ENCODE peak calls at places on chromosomes 7 and 10, in nine cellular contexts. C, P, V, D, O, U, N, H and B are unnamed samples.

GRCh38 chr7:108128514-108128913 is 1.6 kb downstream of the LAMB4 start:
- DNase-seq in C (no peak), P (no peak), V (no peak), D (no peak), O (no peak), U (no peak), N (no peak), H (no peak), B (no peak)

GRCh38 chr7:99468336-99468918 is 2.5 kb upstream of the ATP5MF start:
- DNase-seq in C (peak), P (no peak), V (no peak), D (no peak), O (no peak), U (no peak), N (no peak), H (no peak), B (no peak)

GRCh38 chr7:152103066-152103465 is 77.6 kb downstream of the GALNT11 start:
- DNase-seq in C (no peak), P (no peak), V (no peak), D (no peak), O (no peak), U (no peak), N (no peak), H (no peak), B (no peak)

GRCh38 chr10:607545-608196 is 81.8 kb downstream of the DIP2C start:
- DNase-seq in C (no peak), P (no peak), V (no peak), D (no peak), O (no peak), U (no peak), N (no peak), H (no peak), B (peak)

GRCh38 chr10:6207658-6208057 is 4.9 kb downstream of the PFKFB3 start:
- DNase-seq in C (no peak), P (no peak), V (no peak), D (no peak), O (no peak), U (no peak), N (no peak), H (no peak), B (no peak)

GRCh38 chr10:34098817-34099567 is 716.1 kb downstream of the PARD3 start:
- DNase-seq in C (no peak), P (no peak), V (no peak), D (no peak), O (no peak), U (no peak), N (no peak), H (peak), B (no peak)

GRCh38 chr7:108000875-108001758 is 1.8 kb downstream of the LAMB1 start:
- DNase-seq in C (peak), P (no peak), V (no peak), D (no peak), O (peak), U (no peak), N (peak), H (peak), B (peak)

GRCh38 chr10:93859049-93859655 is 34.6 kb upstream of the SLC35G1 start:
- DNase-seq in C (no peak), P (peak), V (peak), D (no peak), O (peak), U (no peak), N (peak), H (peak), B (no peak)

GRCh38 chr10:114541081-114541833 is 116.8 kb downstream of the ABLIM1 start:
- DNase-seq in C (no peak), P (no peak), V (peak), D (peak), O (no peak), U (peak), N (no peak), H (peak), B (no peak)

GRCh38 chr7:120273476-120273975 is 551 bp downstream of the KCND2 start:
- DNase-seq in C (peak), P (no peak), V (no peak), D (no peak), O (peak), U (no peak), N (peak), H (no peak), B (no peak)

GRCh38 chr10:10332786-10333185 is 684.9 kb upstream of the CELF2 start:
- DNase-seq in C (no peak), P (no peak), V (no peak), D (no peak), O (no peak), U (no peak), N (peak), H (no peak), B (no peak)

GRCh38 chr7:158829021-158829341 is 328 bp downstream of the ESYT2 start:
- DNase-seq in C (no peak), P (no peak), V (no peak), D (peak), O (peak), U (no peak), N (peak), H (peak), B (peak)

GRCh38 chr10:3740157-3740871 is 44.7 kb downstream of the KLF6 start:
- DNase-seq in C (no peak), P (peak), V (no peak), D (no peak), O (no peak), U (peak), N (no peak), H (peak), B (peak)
- H3K4me3 ChIP-seq in C (no peak), P (peak), V (no peak), D (no peak), O (no peak), U (no peak), N (no peak), H (no peak), B (no peak)

GRCh38 chr7:43584200-43584586 is 1.3 kb downstream of the STK17A start:
- DNase-seq in C (no peak), P (no peak), V (no peak), D (no peak), O (no peak), U (peak), N (peak), H (peak), B (no peak)

GRCh38 chr7:43585521-43585920 is 2.6 kb downstream of the STK17A start:
- DNase-seq in C (no peak), P (no peak), V (no peak), D (no peak), O (no peak), U (no peak), N (no peak), H (peak), B (no peak)

GRCh38 chr7:43589133-43589478 is 6.2 kb downstream of the STK17A start:
- DNase-seq in C (no peak), P (no peak), V (no peak), D (no peak), O (no peak), U (no peak), N (no peak), H (no peak), B (no peak)

GRCh38 chr7:43588477-43589132 is 5.7 kb downstream of the STK17A start:
- DNase-seq in C (no peak), P (no peak), V (no peak), D (no peak), O (no peak), U (no peak), N (no peak), H (no peak), B (no peak)

DNA sequence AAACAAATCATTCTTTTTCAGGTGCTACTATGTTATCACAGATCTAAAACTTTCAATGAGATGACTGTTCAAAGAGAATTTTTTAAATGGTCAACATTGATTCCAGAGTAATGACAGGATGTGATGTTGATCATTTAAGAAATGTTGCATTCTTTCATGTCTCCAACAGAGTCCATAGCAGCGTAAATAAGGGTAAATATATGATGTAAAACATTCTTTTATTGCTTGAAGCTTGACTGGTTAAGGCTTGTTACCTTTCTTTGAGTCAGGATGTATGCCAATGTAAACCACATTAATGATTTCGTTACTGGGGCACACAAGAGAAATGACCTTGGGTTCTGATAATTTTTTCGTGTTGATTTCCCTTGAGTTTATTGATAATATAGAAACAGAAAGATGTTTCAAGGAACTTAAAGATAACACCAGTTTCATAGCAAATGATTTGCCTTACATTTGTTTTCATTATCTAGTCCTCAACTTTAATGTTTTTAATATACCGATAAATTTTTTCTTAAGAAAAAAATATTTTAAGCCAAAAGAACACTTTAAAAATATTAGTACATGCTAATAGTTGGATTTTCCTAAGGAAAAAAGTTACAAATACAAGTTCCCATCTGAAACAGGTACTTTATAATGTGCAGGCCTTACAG is 3.5 kb downstream of the STK17A start:
- DNase-seq in C (no peak), P (no peak), V (peak), D (no peak), O (no peak), U (no peak), N (no peak), H (peak), B (no peak)
- H3K4me3 ChIP-seq in C (no peak), P (no peak), V (no peak), D (peak), O (no peak), U (no peak), N (no peak), H (no peak), B (no peak)

DNA sequence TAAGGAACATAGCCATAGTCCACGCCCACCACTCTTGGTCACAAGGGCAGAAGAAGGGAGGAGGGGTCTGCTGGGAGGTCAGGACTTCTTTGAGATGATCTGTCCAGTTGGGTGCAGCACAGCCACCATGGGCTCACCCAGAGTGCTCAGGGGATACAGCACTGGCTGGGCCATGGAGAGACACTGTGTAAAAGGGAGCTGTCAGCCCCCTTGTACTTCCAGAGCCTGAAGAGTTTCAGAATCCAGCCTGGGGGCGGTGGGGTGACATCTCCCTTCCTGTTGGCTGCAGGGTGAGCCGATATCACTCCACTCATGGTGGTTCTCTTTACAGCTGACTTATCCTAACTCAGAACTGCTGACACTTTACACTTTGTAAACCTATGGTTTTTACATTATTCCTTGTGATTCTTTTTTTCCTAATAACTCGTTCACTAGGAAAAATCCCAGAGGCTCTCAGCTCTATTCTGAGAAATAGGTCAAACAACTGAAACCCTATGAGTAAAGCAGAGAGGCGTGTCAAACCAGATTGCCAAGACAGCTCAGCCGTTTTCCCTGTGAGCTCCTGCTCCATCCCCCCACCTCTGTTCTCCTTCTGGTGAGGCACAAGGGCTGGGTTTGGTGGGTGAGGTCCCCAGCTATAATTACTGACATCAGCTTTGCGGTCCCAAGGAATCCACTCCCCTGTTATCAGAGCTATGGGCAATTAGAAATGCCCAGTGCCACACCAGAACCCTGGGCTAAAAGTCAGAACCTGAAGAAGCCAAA is 3.3 kb upstream of the MRPS24 start:
- DNase-seq in C (no peak), P (no peak), V (no peak), D (no peak), O (no peak), U (peak), N (no peak), H (peak), B (peak)
- H3K4me3 ChIP-seq in C (no peak), P (no peak), V (no peak), D (no peak), O (no peak), U (no peak), N (no peak), H (no peak), B (no peak)

DNA sequence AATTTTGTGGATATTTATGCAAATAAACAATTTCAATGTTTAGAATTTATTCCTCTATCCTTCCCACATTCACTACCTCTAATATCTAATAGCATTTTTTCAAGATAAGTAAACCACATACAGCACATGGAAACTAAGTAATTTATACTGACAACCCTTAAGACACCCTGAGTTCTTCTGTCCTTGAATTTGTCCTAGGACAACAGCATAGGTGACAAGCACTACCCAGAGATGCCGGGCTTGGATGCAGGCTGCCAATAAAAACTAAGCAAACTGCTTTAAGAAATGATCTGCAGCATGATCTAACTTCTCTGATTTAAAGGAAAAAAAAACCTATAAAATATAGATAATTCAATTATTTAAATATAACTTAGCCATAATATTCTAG is 22.7 kb downstream of the NT5C3A start:
- DNase-seq in C (no peak), P (no peak), V (no peak), D (no peak), O (no peak), U (no peak), N (no peak), H (no peak), B (no peak)
- H3K4me3 ChIP-seq in C (no peak), P (no peak), V (peak), D (peak), O (no peak), U (peak), N (no peak), H (peak), B (peak)

GRCh38 chr10:112215342-112215774 is 31.8 kb upstream of the GPAM start:
- DNase-seq in C (no peak), P (no peak), V (no peak), D (no peak), O (no peak), U (no peak), N (no peak), H (peak), B (no peak)
- H3K4me3 ChIP-seq in C (no peak), P (no peak), V (no peak), D (no peak), O (no peak), U (no peak), N (no peak), H (no peak), B (no peak)

DNA sequence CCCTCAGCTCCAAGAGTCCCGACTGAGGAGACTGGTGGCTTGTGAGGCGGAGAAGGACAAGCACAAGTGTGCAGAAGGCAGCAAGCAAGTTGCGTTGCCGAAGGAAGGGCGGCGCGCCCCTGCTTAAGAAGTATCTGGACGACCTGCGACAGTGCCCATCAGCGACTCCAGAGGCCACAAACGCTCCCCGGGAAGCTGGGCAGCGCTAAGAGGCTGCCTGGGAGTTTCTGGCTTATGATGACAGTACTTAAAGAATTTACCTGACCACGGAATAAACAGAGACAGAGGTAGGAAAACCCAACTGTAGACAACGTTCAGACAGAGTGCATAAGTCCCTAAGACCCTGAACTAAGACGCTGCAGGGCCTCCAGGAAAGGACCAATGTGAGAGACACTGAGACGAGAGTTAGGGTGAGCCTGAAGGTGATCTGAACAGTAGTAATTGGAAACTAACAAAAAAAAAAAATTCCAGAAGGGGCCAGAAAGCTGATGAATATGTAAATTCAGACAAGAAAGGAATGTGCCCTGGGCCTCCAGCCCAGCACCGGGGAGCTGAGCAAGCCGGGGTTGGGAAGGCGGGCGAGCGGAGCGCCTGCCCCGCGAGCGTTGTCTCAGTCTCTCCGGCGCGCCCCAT is 1.0 kb downstream of the OSBPL3 start:
- DNase-seq in C (peak), P (no peak), V (no peak), D (no peak), O (peak), U (no peak), N (peak), H (no peak), B (no peak)
- H3K4me3 ChIP-seq in C (peak), P (peak), V (peak), D (peak), O (peak), U (peak), N (peak), H (peak), B (peak)

GRCh38 chr7:30162133-30162532 is 27.3 kb downstream of the MTURN start:
- DNase-seq in C (no peak), P (no peak), V (no peak), D (no peak), O (no peak), U (no peak), N (no peak), H (no peak), B (no peak)

GRCh38 chr7:30165590-30165989 is 30.8 kb downstream of the MTURN start:
- DNase-seq in C (no peak), P (no peak), V (no peak), D (no peak), O (no peak), U (no peak), N (no peak), H (no peak), B (no peak)

GRCh38 chr7:30162622-30163124 is 27.9 kb downstream of the MTURN start:
- DNase-seq in C (no peak), P (no peak), V (no peak), D (no peak), O (no peak), U (peak), N (peak), H (peak), B (peak)

GRCh38 chr7:30164567-30164966 is 29.8 kb downstream of the MTURN start:
- DNase-seq in C (no peak), P (peak), V (no peak), D (no peak), O (peak), U (peak), N (peak), H (peak), B (peak)

DNA sequence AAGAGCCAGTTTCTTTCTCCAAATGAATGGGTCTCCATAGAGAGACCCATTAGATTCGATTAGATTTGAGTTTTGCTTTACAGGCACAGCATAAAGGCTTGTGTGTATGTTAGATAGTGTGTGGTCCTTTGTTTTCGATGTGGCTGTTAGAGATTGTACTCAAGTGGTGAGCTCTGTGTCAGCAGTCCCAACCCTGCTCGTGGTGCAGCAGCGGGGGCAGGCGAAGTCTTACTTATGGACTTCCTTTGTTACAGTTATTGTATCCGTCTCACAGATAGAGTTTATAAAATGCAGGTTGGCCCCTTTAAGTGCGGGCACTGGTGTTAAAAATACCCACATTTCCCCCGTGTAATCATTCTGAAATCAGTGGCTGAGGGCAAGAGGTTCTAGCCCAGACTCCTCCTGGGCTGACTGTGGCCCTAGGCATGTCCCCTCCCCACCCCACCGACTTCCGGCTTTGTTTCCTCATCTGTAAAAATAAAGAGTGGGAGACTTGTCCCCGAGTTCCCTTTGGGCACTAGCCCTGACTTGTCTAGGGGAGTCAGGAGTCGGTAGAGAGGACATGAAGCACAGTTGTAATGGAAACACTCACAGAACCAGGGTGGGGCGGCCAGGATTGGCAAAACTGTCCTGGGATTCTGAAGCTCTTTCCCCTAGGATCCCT is 28.6 kb downstream of the MTURN start:
- DNase-seq in C (no peak), P (no peak), V (no peak), D (no peak), O (no peak), U (peak), N (no peak), H (no peak), B (peak)
- H3K4me3 ChIP-seq in C (no peak), P (no peak), V (no peak), D (peak), O (no peak), U (no peak), N (no peak), H (no peak), B (peak)

DNA sequence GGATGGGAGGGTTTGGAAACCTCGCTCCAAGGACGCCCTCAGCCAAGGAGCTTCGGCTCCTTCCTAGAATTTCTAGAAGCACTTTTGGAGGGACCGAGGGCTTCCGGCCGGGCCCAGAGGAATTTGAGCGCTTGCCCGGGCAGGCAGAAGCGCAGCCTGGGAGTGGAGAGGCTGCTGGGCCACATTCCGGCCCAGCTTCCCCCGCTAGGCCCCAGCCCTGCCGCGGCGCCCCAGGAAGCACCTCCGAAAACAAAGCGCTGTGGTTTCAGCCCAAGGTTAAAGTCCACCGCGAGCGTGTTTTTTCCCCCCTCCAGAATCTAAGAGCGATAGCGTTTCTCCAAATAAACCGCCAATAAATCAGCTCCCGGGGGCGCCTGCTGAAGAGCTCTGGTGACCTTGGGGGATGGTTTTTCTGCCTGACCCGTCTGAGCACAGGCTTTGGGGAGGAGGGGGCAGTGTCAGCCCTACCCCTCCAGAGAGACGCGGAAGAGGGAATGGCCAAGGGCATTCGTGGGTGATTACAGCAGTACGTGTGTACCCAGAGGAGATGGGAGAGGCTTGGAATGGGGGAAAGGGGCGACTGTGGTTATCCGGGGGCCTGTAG is 5.7 kb upstream of the TNRC18 start:
- DNase-seq in C (peak), P (no peak), V (peak), D (no peak), O (peak), U (no peak), N (peak), H (peak), B (no peak)
- H3K4me3 ChIP-seq in C (no peak), P (peak), V (no peak), D (no peak), O (peak), U (peak), N (peak), H (peak), B (no peak)